ENCODE peak calls at places on chromosomes 13 and 19, in ten cellular contexts. N is CD4-positive, alpha-beta T cell; J is heart right ventricle; E is CD4-positive, alpha-beta memory T cell; D is mesendoderm; V is IMR-90; M is left ventricle myocardium inferior; L is GM06990; Y is aorta; R is right cardiac atrium. O is an unnamed sample. For H3K27me3, the result is how much of the 10 kb centered on the place peaks cover.

GRCh38 chr13:91988331-91988730 is 589.9 kb downstream of the GPC5 start:
- DNase-seq in R (no peak), M (no peak), D (no peak), L (no peak), E (no peak), J (no peak), N (no peak), V (no peak), Y (no peak), O (no peak)

GRCh38 chr19:46068345-46069258 is 27.8 kb upstream of the IGFL4 start:
- DNase-seq in E (no peak), D (no peak), J (no peak), R (no peak), M (no peak), V (peak), N (no peak), Y (no peak), L (no peak), O (no peak)

GRCh38 chr19:18847516-18848463 is 16.0 kb downstream of the UPF1 start:
- DNase-seq in L (no peak), N (no peak), R (no peak), D (no peak), M (no peak), Y (peak), E (no peak), V (no peak), J (no peak), O (no peak)

GRCh38 chr19:33613601-33614000 is 8.2 kb upstream of the CHST8 start:
- DNase-seq in R (no peak), M (no peak), D (no peak), E (no peak), N (no peak), V (no peak), Y (no peak), J (no peak), L (no peak), O (no peak)

GRCh38 chr13:76522083-76522755 is 364.0 kb downstream of the KCTD12 start:
- DNase-seq in L (no peak), R (no peak), V (peak), Y (peak), M (no peak), J (no peak), N (no peak), D (peak), E (no peak), O (no peak)

GRCh38 chr13:113880651-113881611 is 17.1 kb upstream of the GAS6 start:
- DNase-seq in N (no peak), D (no peak), M (no peak), Y (peak), V (no peak), R (peak), L (no peak), J (no peak), E (no peak), O (no peak)

GRCh38 chr13:97934590-97934989 is 18.9 kb upstream of the IPO5 start:
- DNase-seq in E (no peak), Y (no peak), N (no peak), R (no peak), M (no peak), D (peak), J (peak), L (no peak), V (no peak), O (no peak)

GRCh38 chr13:37369618-37370017 is 228.9 kb downstream of the POSTN start:
- DNase-seq in J (no peak), M (no peak), Y (no peak), V (peak), D (no peak), E (no peak), R (no peak), L (no peak), N (no peak), O (no peak)

GRCh38 chr19:10508707-10509106 is 5.6 kb upstream of the KEAP1 start:
- DNase-seq in M (no peak), V (peak), L (no peak), E (no peak), D (no peak), N (no peak), J (no peak), R (no peak), Y (no peak), O (no peak)

GRCh38 chr19:40512473-40513344 is 45.9 kb downstream of the SPTBN4 start:
- DNase-seq in J (no peak), R (no peak), Y (no peak), M (no peak), N (no peak), D (peak), E (no peak), V (peak), L (no peak), O (no peak)

GRCh38 chr13:103884139-103884723 is 818.0 kb upstream of the SLC10A2 start:
- DNase-seq in J (no peak), L (no peak), V (no peak), N (no peak), M (no peak), Y (no peak), E (no peak), D (peak), R (no peak), O (no peak)

GRCh38 chr19:47421844-47422395 is 2.6 kb upstream of the MEIS3 start:
- DNase-seq in M (no peak), E (no peak), L (no peak), J (no peak), V (no peak), D (peak), R (no peak), Y (no peak), N (no peak), O (no peak)

GRCh38 chr13:75368167-75368566 is 113.8 kb downstream of the TBC1D4 start:
- DNase-seq in Y (no peak), E (no peak), L (no peak), R (peak), D (no peak), V (peak), N (no peak), M (no peak), J (peak), O (no peak)

GRCh38 chr13:106103779-106104178 is 431.7 kb downstream of the EFNB2 start:
- DNase-seq in M (no peak), J (no peak), R (no peak), E (no peak), Y (no peak), D (peak), L (no peak), N (no peak), V (no peak), O (no peak)

GRCh38 chr13:111215081-111216047 is 100.3 kb downstream of the ARHGEF7 start:
- DNase-seq in N (no peak), L (no peak), R (no peak), V (no peak), D (peak), E (no peak), Y (no peak), J (no peak), M (no peak), O (no peak)

GRCh38 chr19:39304701-39305571 is 8.7 kb downstream of the IFNL1 start:
- DNase-seq in D (peak), L (no peak), E (no peak), J (no peak), Y (peak), R (no peak), M (no peak), V (no peak), N (no peak), O (no peak)

GRCh38 chr13:36681894-36682624 is 8.2 kb downstream of the SERTM1 start:
- DNase-seq in N (no peak), M (no peak), V (no peak), R (no peak), J (no peak), L (no peak), D (peak), Y (no peak), E (no peak), O (no peak)

GRCh38 chr13:109652536-109652935 is 133.8 kb downstream of the IRS2 start:
- DNase-seq in L (no peak), J (no peak), V (peak), D (no peak), M (no peak), E (no peak), R (no peak), Y (no peak), N (no peak), O (no peak)

GRCh38 chr13:40181203-40181845 is 485.1 kb downstream of the FOXO1 start:
- DNase-seq in E (no peak), L (no peak), N (no peak), J (no peak), M (no peak), Y (no peak), V (peak), D (peak), R (no peak), O (no peak)

GRCh38 chr13:19781526-19781925 is 1.2 kb downstream of the PSPC1 start:
- DNase-seq in M (no peak), E (no peak), Y (no peak), L (no peak), D (no peak), N (no peak), J (no peak), R (no peak), V (no peak), O (peak)

GRCh38 chr13:74115138-74115537 is 19.1 kb downstream of the KLF12 start:
- DNase-seq in E (no peak), D (no peak), Y (no peak), N (no peak), J (no peak), M (no peak), R (no peak), L (no peak), V (peak), O (no peak)

GRCh38 chr13:62207388-62207787 is 791.7 kb upstream of the PCDH20 start:
- DNase-seq in D (no peak), V (no peak), N (no peak), E (no peak), J (no peak), Y (no peak), M (no peak), L (no peak), R (no peak), O (no peak)

GRCh38 chr13:98780972-98781869 is 28.7 kb upstream of the SLC15A1 start:
- DNase-seq in R (no peak), N (no peak), L (no peak), Y (no peak), V (no peak), D (no peak), J (no peak), E (no peak), M (no peak), O (no peak)

GRCh38 chr13:70747305-70747704 is 639.1 kb upstream of the KLHL1 start:
- DNase-seq in V (no peak), J (no peak), Y (no peak), M (no peak), D (no peak), R (no peak), N (no peak), E (no peak), L (no peak), O (no peak)

GRCh38 chr13:20195846-20196245 is 3.1 kb upstream of the GJB2 start:
- DNase-seq in Y (no peak), L (no peak), M (no peak), V (no peak), E (no peak), N (no peak), D (no peak), J (no peak), R (no peak), O (no peak)

GRCh38 chr13:33016414-33017409 is at the start of gene KL:
- DNase-seq in D (peak), Y (peak), R (peak), V (no peak), E (no peak), J (peak), M (peak), N (no peak), L (peak), O (peak)

GRCh38 chr13:33015275-33015674 is 948 bp upstream of the KL start:
- DNase-seq in J (peak), M (no peak), V (no peak), E (no peak), Y (no peak), N (no peak), D (no peak), R (peak), L (no peak), O (no peak)

GRCh38 chr13:33018886-33019285 is 2.7 kb downstream of the KL start:
- DNase-seq in L (no peak), J (no peak), R (no peak), V (no peak), M (no peak), N (no peak), E (no peak), Y (no peak), D (no peak), O (no peak)

GRCh38 chr13:33015791-33016323 is 366 bp upstream of the KL start:
- DNase-seq in D (no peak), N (no peak), Y (peak), M (peak), R (peak), L (peak), J (peak), V (no peak), E (no peak), O (no peak)

GRCh38 chr13:33017410-33017929 is 1.2 kb downstream of the KL start:
- DNase-seq in V (peak), L (peak), D (peak), Y (no peak), E (no peak), R (peak), N (no peak), M (peak), J (peak), O (no peak)
- H3K27me3 ChIP-seq in V (half or more), L (under half), D (under half), Y (under half), E (under half), R (under half), N (half or more), M (under half), J (under half), O (under half)

GRCh38 chr13:21663197-21663596 is 7.7 kb upstream of the FGF9 start:
- DNase-seq in L (no peak), J (no peak), D (no peak), E (no peak), M (no peak), R (no peak), Y (no peak), N (no peak), V (no peak), O (no peak)
- H3K27me3 ChIP-seq in L (under half), J (half or more), D (under half), E (under half), M (half or more), R (under half), Y (under half), N (under half), V (under half), O (under half)

DNA sequence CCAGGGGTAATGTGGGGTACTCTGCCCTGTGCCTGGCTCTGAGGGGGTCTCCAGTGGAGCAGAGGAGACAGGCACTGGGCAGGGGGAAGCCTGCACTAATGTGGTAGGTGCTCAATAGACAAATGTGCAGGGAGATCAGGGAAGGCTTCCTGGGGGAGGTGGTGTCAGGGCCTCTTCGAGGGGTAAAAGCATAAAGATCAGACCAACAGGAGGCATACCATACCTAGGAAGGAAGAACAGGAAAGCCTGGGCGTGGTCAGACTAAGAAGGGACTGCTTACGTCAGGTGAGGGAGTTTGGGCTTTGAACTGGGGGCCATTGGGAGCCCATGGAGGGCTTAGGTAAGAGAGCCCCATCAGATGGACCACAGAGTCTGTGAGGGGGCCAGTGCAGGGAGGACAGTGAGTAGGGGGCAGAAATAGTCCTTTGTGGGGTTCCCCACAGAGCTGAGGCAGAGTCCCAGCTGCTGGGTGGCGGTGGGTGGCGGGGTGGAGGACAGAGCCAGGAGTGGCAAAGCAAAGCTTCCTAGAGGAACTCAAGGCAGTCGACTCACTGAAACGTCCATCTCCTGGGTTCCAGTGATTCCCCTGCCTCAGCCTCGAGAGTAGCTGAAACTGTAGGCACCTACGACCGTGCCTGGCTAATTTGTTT is 8.8 kb downstream of the PRR36 start:
- DNase-seq in V (no peak), J (no peak), N (no peak), Y (no peak), L (no peak), M (no peak), R (no peak), D (no peak), E (no peak), O (no peak)
- H3K27me3 ChIP-seq in V (under half), J (half or more), N (under half), Y (under half), L (under half), M (half or more), R (under half), D (under half), E (under half), O (under half)

GRCh38 chr19:16571283-16571682 is 932 bp downstream of the SLC35E1 start:
- DNase-seq in N (no peak), V (peak), M (no peak), E (no peak), L (no peak), Y (no peak), R (no peak), J (no peak), D (no peak), O (no peak)
- H3K27me3 ChIP-seq in N (under half), V (under half), M (under half), E (under half), L (under half), Y (under half), R (under half), J (under half), D (under half), O (under half)

GRCh38 chr19:55173717-55174409 is 6.2 kb downstream of the SYT5 start:
- DNase-seq in L (peak), J (peak), E (no peak), D (peak), R (peak), V (peak), Y (peak), M (peak), N (no peak), O (no peak)

GRCh38 chr19:55174425-55175116 is 5.5 kb downstream of the SYT5 start:
- DNase-seq in E (no peak), N (no peak), J (no peak), M (no peak), L (no peak), D (no peak), V (no peak), R (no peak), Y (no peak), O (no peak)

GRCh38 chr19:55178781-55179569 is 1.1 kb downstream of the SYT5 start:
- DNase-seq in V (peak), L (peak), J (peak), Y (peak), D (peak), N (peak), R (peak), M (peak), E (peak), O (peak)

GRCh38 chr19:55175117-55175867 is 4.8 kb downstream of the SYT5 start:
- DNase-seq in J (no peak), L (no peak), N (no peak), M (no peak), Y (no peak), V (no peak), R (no peak), D (no peak), E (no peak), O (no peak)

GRCh38 chr19:55176116-55176515 is 4.0 kb downstream of the SYT5 start:
- DNase-seq in J (no peak), L (no peak), R (no peak), N (no peak), M (no peak), D (no peak), V (no peak), E (no peak), Y (no peak), O (no peak)
- H3K27me3 ChIP-seq in J (half or more), L (under half), R (under half), N (half or more), M (half or more), D (under half), V (under half), E (under half), Y (under half), O (under half)

DNA sequence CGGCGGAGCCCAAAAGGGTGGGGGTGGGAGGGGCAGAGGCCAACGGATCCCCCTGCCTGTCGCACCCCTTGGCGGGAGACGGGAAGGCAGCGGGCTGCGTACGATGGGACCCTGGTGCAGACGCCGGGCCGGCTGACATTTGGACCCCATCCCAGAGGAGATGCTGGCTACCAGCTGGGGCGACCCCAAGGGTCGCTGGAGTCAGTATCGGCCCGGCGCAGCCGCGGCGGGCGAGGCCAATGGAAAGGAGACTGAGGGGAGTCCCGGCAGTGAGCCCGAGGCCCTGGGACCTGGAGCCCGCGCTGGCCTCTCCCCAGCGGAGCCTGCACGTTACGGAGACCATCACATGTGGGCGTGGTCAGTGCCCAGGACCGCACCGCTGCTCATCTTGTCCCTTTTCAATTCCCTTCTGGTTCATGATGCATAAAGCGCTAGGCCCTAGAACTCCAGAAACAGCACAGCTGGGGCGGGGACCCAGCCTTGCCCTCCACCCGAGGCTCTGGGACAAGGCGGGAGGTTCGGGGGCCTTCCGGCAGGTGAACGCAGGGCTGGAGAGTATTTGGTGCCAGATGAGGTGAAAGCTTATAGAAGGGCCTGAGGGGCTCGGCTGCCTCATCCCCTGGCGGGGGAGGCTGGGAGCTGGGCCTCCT is 8.0 kb downstream of the C19orf25 start:
- DNase-seq in L (peak), N (no peak), J (no peak), Y (no peak), V (no peak), M (no peak), D (peak), R (peak), E (no peak), O (no peak)
- H3K27me3 ChIP-seq in L (under half), N (under half), J (half or more), Y (under half), V (half or more), M (half or more), D (under half), R (under half), E (under half), O (under half)

DNA sequence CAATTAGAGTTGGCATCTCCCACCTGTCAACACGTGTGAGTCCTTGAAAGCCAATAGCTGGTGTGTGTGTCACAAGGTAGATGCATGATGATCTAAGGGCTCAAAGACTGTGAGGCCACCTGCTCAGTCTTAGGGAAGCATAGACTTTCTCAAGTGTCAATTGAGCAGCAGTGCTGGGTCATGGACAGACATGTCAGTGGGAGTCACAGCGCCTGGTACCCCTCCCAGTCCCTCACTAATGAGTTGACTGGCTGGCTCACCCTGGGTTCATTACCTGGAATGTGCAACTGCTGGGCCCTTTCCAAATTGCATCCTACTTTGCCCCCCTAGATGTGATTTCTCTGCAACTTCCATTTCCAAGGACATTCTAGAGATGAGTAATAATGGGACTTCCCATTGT is 9.1 kb upstream of the PSG6 start:
- DNase-seq in J (no peak), L (no peak), E (no peak), M (no peak), D (no peak), Y (no peak), N (no peak), R (no peak), V (no peak), O (no peak)
- H3K27me3 ChIP-seq in J (under half), L (under half), E (under half), M (under half), D (under half), Y (under half), N (under half), R (under half), V (under half), O (under half)

DNA sequence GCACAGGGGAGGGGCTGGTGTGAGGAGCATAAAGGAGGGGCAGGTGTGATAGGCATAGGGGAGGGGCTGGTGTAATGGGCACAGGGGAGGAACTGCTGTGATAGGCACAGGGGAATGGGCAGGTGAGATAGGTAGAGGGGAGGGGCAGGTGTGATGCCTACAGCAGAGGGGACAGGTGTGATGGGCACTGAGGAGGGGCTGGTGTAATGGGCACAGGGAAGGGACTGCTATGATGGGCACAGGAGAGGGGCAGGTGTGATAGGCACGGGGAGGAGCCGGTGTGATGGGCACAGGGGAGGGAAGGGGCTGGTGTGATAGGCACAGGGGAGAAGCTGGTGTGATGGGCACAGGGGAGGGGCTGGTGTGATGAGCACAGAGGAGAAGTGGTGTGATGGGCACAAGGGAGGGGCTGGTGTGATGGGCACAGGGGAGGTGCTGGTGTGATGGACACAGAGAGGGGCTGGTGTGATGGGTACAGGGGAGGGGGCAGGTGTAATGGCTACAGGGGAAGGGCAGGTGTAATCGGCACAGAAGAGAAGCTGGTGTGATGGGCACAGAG is 39.5 kb upstream of the POP4 start:
- DNase-seq in N (no peak), E (no peak), L (no peak), Y (no peak), J (no peak), M (no peak), R (no peak), V (no peak), D (no peak), O (no peak)
- H3K27me3 ChIP-seq in N (under half), E (under half), L (under half), Y (under half), J (under half), M (half or more), R (under half), V (under half), D (under half), O (under half)

O was measured in CD4-positive, CD25-positive, alpha-beta regulatory T cell.